ENCODE peak calls at places on chromosomes 1 and 21, in eight cellular contexts. E is heart left ventricle, H is tibial artery, C is body of pancreas, Y is ovary, P is fibroblast of lung, Z is cardiac muscle cell, R is heart right ventricle. D is an unnamed sample.

GRCh38 chr1:208778417-208778816 is 534.2 kb upstream of the PLXNA2 start:
- DNase-seq in Y (no peak), P (no peak), Z (no peak), E (no peak), R (no peak), H (no peak), C (no peak), D (no peak)

GRCh38 chr1:117570988-117571409 is 34.8 kb upstream of the TENT5C start:
- DNase-seq in E (no peak), H (no peak), Z (no peak), P (no peak), R (no peak), C (peak; percentile 74), Y (no peak), D (peak; percentile 35)

GRCh38 chr1:157091668-157092273 is 7.8 kb downstream of the ETV3L start:
- DNase-seq in Z (no peak), E (no peak), Y (no peak), H (no peak), R (no peak), C (no peak), P (no peak), D (no peak)

GRCh38 chr1:6246497-6247295 is 2.7 kb downstream of the HES3 start:
- DNase-seq in C (peak; percentile 81), E (peak; percentile 82), R (peak; percentile 81), H (peak; percentile 64), Z (peak; percentile 83), P (peak; percentile 76), Y (peak; percentile 79), D (peak; percentile 52)

GRCh38 chr1:200345516-200345915 is 64.3 kb downstream of the ZNF281 start:
- DNase-seq in H (no peak), P (no peak), Z (no peak), Y (no peak), E (no peak), R (no peak), C (no peak), D (no peak)

GRCh38 chr1:172040466-172040865 is 199.2 kb downstream of the DNM3 start:
- DNase-seq in P (no peak), C (no peak), E (no peak), Z (peak; percentile 52), Y (no peak), H (no peak), R (no peak), D (peak; percentile 93)

GRCh38 chr1:185401019-185401418 is 84.0 kb upstream of the IVNS1ABP start:
- DNase-seq in Y (no peak), R (no peak), P (no peak), C (no peak), H (no peak), E (no peak), Z (no peak), D (peak; percentile 94)

GRCh38 chr1:46797696-46798470 is 963 bp upstream of the CYP4B1 start:
- DNase-seq in E (no peak), P (no peak), Z (no peak), H (no peak), C (no peak), R (no peak), Y (no peak), D (peak; percentile 54)

GRCh38 chr1:96492236-96492635 is 229.3 kb upstream of the PTBP2 start:
- DNase-seq in H (no peak), Y (no peak), Z (peak; percentile 7), E (no peak), P (peak; percentile 53), C (no peak), R (no peak), D (no peak)

GRCh38 chr1:33494929-33495328 is 22.5 kb downstream of the ZSCAN20 start:
- DNase-seq in P (peak; percentile 31), R (no peak), Z (no peak), C (no peak), E (no peak), Y (no peak), H (no peak), D (no peak)

GRCh38 chr21:32423320-32423719 is 10.8 kb downstream of the EVA1C start:
- DNase-seq in H (no peak), Y (no peak), Z (peak; percentile 63), R (no peak), E (no peak), P (peak; percentile 70), C (no peak), D (peak; percentile 78)

GRCh38 chr1:7845761-7846160 is 7.1 kb downstream of the UTS2 start:
- DNase-seq in Y (no peak), H (no peak), P (no peak), R (no peak), E (no peak), C (no peak), Z (peak; percentile 81), D (no peak)

GRCh38 chr1:235783148-235783776 is 83.4 kb downstream of the LYST start:
- DNase-seq in Y (no peak), H (no peak), E (no peak), C (no peak), Z (peak; percentile 69), R (no peak), P (peak; percentile 74), D (peak; percentile 61)
- TF ChIP-seq CTCF in Y (peak; percentile 27), H (peak; percentile 10), E (peak; percentile 49), C (peak; percentile 23), Z (peak; percentile 32), R (peak; percentile 18), P (no peak), D (peak; percentile 10)

GRCh38 chr1:201602413-201603265 is 63.7 kb downstream of the NAV1 start:
- DNase-seq in E (peak; percentile 41), Z (peak; percentile 83), H (no peak), R (no peak), Y (no peak), P (peak; percentile 81), C (no peak), D (peak; percentile 71)
- H3K4me3 ChIP-seq in E (no peak overlapping the region), Z (no peak overlapping the region), H (no peak overlapping the region), R (no peak overlapping the region), Y (no peak overlapping the region), P (no peak overlapping the region), C (no peak overlapping the region), D (no peak overlapping the region)

GRCh38 chr1:85692730-85693314 is 15.4 kb downstream of the ZNHIT6 start:
- DNase-seq in E (no peak), H (no peak), C (no peak), P (peak; percentile 84), Y (no peak), R (no peak), Z (peak; percentile 79), D (peak; percentile 66)
- H3K36me3 ChIP-seq in E (peaks cover 23% of the 10 kb centered on the region), H (no peaks in the 10 kb centered on the region), C (no peaks in the 10 kb centered on the region), P (peaks cover 2% of the 10 kb centered on the region), Y (no peaks in the 10 kb centered on the region), R (no peaks in the 10 kb centered on the region), Z (no peaks in the 10 kb centered on the region), D (peaks cover 1% of the 10 kb centered on the region)

DNA sequence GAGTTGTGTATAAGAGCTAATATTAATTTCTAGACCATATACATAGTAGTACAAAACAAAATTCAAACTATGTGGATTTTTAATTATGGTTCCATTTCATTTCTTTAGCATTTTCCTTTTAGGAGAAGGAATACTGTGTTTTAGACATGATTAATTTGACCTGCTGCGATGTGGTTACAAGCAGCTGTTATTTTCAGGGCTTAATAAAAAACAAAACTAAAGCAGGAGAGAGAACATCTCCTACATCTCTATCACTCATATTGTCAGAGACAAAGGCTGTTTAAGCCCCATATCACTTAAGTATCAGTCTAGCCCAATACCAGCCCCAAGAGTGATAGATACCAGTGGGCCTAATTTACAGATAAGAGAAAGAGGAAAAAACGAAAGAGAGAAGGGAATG is 47.6 kb downstream of the ILDR2 start:
- DNase-seq in Z (no peak), P (no peak), Y (no peak), R (no peak), C (no peak), E (no peak), H (no peak), D (no peak)
- TF ChIP-seq CTCF in Z (no peak), P (no peak), Y (no peak), R (no peak), C (no peak), E (no peak), H (no peak), D (no peak)

GRCh38 chr1:29122662-29122986 is 1.1 kb downstream of the TMEM200B start:
- DNase-seq in Z (peak; percentile 89), Y (peak; percentile 72), P (peak; percentile 92), R (peak; percentile 65), E (peak; percentile 71), C (no peak), H (peak; percentile 76), D (peak; percentile 24)
- H3K4me3 ChIP-seq in Z (peak overlapping the region; percentile 42), Y (peak overlapping the region; percentile 66), P (peak overlapping the region; percentile 64), R (peak overlapping the region; percentile 59), E (peak overlapping the region; percentile 67), C (no peak overlapping the region), H (peak overlapping the region; percentile 78), D (peak overlapping the region; percentile 26)

DNA sequence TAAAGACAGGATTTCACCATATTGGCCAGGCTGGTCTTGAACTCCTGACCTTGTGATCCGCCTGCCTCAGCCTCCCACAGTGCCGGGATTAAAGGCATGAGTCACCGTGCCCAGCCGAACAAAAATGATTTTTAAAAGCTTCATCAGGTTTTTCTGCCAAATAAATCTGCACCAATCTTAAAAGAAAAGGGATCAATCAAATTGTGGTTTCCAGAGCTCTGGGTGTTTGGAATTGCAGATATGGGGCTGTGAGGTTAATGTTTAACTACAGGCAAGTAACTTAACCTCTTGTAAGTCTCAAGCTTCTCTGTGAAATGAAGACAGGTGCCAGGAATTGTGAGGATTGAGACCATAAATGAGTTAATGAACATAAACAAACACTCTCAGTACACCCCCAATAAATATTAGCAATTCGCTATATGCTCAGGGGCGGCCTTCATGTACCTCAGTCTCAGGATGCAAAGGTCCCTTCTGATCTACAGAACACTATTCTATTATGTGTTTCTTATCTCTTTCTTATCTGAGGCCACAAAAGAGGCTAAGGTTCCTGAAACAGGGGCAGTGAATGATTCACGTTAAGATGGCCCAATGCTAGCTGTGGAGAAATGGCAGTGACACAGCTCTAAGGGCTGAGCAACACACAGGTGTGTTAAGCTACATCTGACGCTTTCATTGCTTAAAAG is 7.1 kb upstream of the GNPAT start:
- DNase-seq in Y (no peak), R (no peak), Z (peak; percentile 7), E (no peak), P (no peak), H (no peak), C (peak; percentile 63), D (peak; percentile 6)
- H3K36me3 ChIP-seq in Y (no peaks in the 10 kb centered on the region), R (no peaks in the 10 kb centered on the region), Z (peaks cover 13% of the 10 kb centered on the region), E (peaks cover 37% of the 10 kb centered on the region), P (peaks cover 3% of the 10 kb centered on the region), H (peaks cover 12% of the 10 kb centered on the region), C (no peaks in the 10 kb centered on the region), D (peaks cover 11% of the 10 kb centered on the region)

D was measured in bronchial epithelial cell.